ENCODE peak calls at places on chromosomes 16 and 17, in seven cellular contexts. K is GM06990, P is PC-3, O is GM12878, W is lung, B is body of pancreas, S is stomach. M is an unnamed sample. For H3K27me3, the result is how much of the 10 kb centered on the place peaks cover.

GRCh38 chr16:51150159-51150893 is 744 bp downstream of the SALL1 start:
- DNase-seq in K (no peak), P (no peak), O (no peak), W (no peak), B (no peak), S (no peak), M (no peak)

GRCh38 chr17:72387487-72387886 is 266.7 kb downstream of the SOX9 start:
- DNase-seq in K (no peak), P (peak), O (no peak), W (no peak), B (no peak), S (no peak), M (no peak)

GRCh38 chr17:78230252-78230962 is 1.0 kb upstream of the TMEM235 start:
- DNase-seq in K (no peak), P (no peak), O (no peak), W (no peak), B (no peak), S (no peak), M (no peak)

GRCh38 chr17:39632153-39632941 is 4.6 kb upstream of the STARD3 start:
- DNase-seq in K (no peak), P (peak), O (no peak), W (no peak), B (peak), S (peak), M (no peak)

GRCh38 chr16:54595636-54596035 is 309.0 kb upstream of the IRX3 start:
- DNase-seq in K (no peak), P (no peak), O (no peak), W (no peak), B (no peak), S (no peak), M (no peak)

GRCh38 chr16:83980794-83981193 is 12.8 kb downstream of the NECAB2 start:
- DNase-seq in K (no peak), P (no peak), O (no peak), W (no peak), B (no peak), S (no peak), M (no peak)

GRCh38 chr17:78781339-78782304 is at the start of gene CYTH1:
- DNase-seq in K (peak), P (peak), O (no peak), W (peak), B (peak), S (peak), M (no peak)

GRCh38 chr17:82082456-82082855 is 15.6 kb downstream of the FASN start:
- DNase-seq in K (no peak), P (no peak), O (no peak), W (no peak), B (no peak), S (no peak), M (no peak)

GRCh38 chr17:78716814-78717393 is 65.2 kb downstream of the CYTH1 start:
- DNase-seq in K (no peak), P (peak), O (no peak), W (peak), B (peak), S (peak), M (peak)

GRCh38 chr17:80720624-80721577 is 176.3 kb downstream of the RPTOR start:
- DNase-seq in K (no peak), P (peak), O (no peak), W (no peak), B (peak), S (peak), M (peak)

GRCh38 chr16:20879175-20880053 is 20.7 kb downstream of the DCUN1D3 start:
- DNase-seq in K (peak), P (peak), O (peak), W (no peak), B (no peak), S (no peak), M (peak)

GRCh38 chr17:82831041-82831817 is 8.6 kb downstream of the ZNF750 start:
- DNase-seq in K (no peak), P (no peak), O (no peak), W (no peak), B (no peak), S (no peak), M (no peak)

GRCh38 chr17:46727572-46728348 is 90.7 kb downstream of the WNT3 start:
- DNase-seq in K (no peak), P (peak), O (no peak), W (no peak), B (no peak), S (no peak), M (peak)

GRCh38 chr16:70018254-70018653 is 67.1 kb downstream of the CLEC18A start:
- DNase-seq in K (no peak), P (peak), O (peak), W (no peak), B (peak), S (no peak), M (peak)
- TF ChIP-seq CTCF in K (peak), P (no peak), O (peak), W (no peak), B (no peak), S (no peak), M (peak)

DNA sequence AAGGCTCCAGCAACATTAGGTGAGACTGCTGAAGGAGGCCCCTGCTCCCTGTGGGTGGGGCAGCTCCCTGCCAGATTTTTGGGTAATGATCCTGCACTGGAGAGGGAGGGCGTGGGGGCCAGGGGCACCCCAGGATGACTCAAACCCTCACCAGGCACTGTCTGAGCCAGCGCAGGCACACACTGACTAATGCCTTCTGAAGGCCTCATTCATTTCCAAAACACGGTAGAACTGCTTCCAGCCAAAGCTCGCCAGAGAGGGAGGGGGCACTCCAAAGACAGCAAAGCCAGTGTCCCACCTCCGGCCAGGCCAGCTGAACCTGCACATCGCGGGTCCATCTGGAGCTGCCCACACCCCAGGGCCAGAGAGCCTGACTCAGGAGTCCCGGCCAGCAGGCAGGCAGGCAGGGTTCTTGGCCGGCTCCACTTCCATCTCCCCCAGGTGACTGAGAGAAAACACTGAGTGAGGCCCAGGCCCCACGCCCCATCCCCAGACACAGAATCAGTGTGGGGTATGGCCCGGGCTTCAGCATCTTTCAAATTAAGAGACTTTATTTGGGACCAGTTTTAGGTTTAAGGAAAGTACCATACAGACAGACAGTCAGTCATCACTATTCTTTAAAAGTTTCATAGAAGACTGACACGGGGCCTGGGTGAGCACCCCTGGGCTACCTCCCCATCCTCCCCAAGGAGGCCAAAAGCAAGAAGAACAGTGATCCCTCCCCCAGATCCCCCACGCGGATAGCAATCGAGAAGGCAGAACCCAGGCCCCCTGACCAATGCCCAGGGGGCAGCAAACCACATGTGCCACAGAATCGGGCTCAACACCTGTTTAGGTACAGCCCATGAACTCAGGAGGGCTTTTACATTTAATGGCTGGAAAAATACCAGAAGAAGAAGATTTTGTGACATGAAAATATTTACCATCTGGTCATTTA is 2.3 kb downstream of the PIEZO1 start:
- DNase-seq in K (peak), P (peak), O (no peak), W (no peak), B (no peak), S (no peak), M (peak)
- H3K4me3 ChIP-seq in K (peak), P (peak), O (peak), W (no peak), B (no peak), S (peak), M (peak)

DNA sequence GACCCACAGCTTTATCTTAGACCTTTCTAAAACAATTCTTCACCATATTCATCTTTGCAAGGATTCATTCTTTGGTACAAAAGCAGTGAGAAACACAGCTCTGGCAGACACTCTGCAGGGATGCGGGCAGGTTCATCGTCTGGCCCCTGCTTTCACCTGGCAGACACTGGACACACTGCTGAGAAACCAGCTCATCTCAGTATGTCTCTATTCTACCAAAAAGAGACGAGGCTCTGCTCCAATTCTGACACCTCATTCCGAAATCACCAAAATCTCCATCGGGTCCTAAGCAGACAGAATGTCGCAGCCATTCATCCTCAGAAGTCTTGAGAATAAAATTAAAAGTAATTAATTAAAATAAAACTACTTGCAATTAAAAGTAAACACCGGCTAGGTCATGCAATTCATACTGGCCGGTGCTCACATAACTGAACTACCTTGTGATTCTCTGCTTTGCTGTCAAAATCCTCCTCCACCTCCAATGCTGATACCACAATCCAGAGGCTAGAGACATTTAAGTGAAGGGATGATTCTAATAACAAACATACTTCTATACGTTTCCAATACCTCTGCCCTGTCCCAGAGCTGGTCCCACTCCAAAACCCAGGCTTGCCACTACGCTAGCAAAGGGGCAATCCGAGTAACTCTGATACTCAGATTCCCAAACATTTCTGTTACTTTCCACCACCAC is 1.3 kb downstream of the RNF157 start:
- DNase-seq in K (no peak), P (no peak), O (no peak), W (no peak), B (no peak), S (no peak), M (no peak)
- H3K27me3 ChIP-seq in K (under half), P (under half), O (under half), W (under half), B (under half), S (under half), M (under half)

DNA sequence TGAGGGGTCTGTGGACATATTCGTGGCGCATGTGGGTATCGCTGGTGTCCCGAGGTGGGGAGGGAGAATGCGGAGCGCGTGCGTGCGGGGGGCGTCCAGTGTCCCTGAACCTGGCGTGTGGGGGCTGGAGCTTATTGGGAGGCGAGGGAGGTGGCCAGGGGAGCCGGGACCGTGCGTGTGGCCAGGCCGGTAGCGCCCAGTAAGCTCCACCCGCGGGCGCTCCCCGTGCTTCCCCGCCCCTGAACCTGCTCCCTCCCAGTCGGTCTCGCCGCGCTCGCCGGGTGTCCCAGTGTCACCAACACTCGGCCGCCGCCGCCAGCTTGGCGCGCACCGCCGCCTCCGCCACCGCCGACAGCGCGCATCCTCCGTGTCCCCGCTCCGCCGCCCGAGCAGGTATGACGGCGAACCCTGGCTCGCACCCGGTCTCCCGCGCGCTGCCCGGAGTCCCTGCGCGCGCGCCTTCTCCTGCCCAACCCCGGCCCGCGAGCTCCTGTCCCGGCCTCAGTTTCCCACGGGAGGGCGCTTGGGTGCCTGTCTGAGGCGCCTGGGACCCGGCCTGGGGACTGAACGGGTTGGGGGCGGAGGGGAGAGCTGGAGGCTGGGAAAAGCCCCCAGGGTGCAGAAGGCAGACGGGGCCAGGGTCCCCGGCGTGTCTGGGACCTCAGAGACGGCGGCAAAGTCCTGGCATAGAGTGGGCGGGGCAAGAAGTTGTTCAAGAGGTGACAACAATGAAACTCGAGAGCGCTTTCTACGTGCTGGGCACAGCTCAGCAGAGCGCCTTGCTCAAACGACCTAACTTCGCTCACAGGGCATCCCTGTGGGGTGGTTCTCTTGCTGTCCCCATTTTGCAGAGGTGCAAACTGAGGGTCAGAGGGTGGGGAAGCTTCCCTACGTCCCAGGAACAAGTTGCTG is at the start of gene SCNN1B:
- DNase-seq in K (peak), P (peak), O (no peak), W (peak), B (no peak), S (peak), M (no peak)
- TF ChIP-seq CTCF in K (peak), P (peak), O (no peak), W (no peak), B (no peak), S (no peak), M (no peak)

M was measured in bronchial epithelial cell.